ENCODE peak calls at places on chromosomes 6 and 20, in ten cellular contexts. N, V, O, U, E, I, W, Y, Q and S are unnamed samples.
A peak's percentile ranks its signal among the peaks of the same experiment; 100 is the strongest.

GRCh38 chr20:51128198-51128597 is 105.3 kb upstream of the KCNG1 start:
- DNase-seq in N (no peak), V (no peak), O (no peak), U (no peak), E (no peak), I (no peak), W (no peak), Y (peak; percentile 57), Q (no peak), S (no peak)

GRCh38 chr6:126293891-126294524 is 45.9 kb upstream of the CENPW start:
- DNase-seq in N (no peak), V (no peak), O (no peak), U (no peak), E (no peak), I (no peak), W (no peak), Y (no peak), Q (no peak), S (no peak)

GRCh38 chr6:135073757-135074393 is 19.3 kb upstream of the HBS1L start:
- DNase-seq in N (no peak), V (no peak), O (no peak), U (no peak), E (no peak), I (no peak), W (no peak), Y (no peak), Q (no peak), S (no peak)

GRCh38 chr6:130893277-130893676 is 66.1 kb downstream of the SMLR1 start:
- DNase-seq in N (no peak), V (no peak), O (no peak), U (no peak), E (no peak), I (no peak), W (no peak), Y (no peak), Q (no peak), S (no peak)

GRCh38 chr6:1554881-1555569 is 54.7 kb upstream of the FOXC1 start:
- DNase-seq in N (no peak), V (peak; percentile 68), O (peak; percentile 89), U (no peak), E (peak; percentile 92), I (peak; percentile 88), W (peak; percentile 95), Y (peak; percentile 76), Q (peak; percentile 54), S (peak; percentile 84)

GRCh38 chr6:128464790-128465189 is 55.6 kb downstream of the PTPRK start:
- DNase-seq in N (no peak), V (no peak), O (no peak), U (no peak), E (no peak), I (no peak), W (no peak), Y (peak; percentile 17), Q (no peak), S (no peak)

GRCh38 chr20:32052090-32052791 is at the start of gene HCK:
- DNase-seq in N (no peak), V (no peak), O (no peak), U (no peak), E (no peak), I (peak; percentile 90), W (peak; percentile 72), Y (no peak), Q (no peak), S (no peak)

GRCh38 chr20:24572140-24572539 is 102.7 kb downstream of the SYNDIG1 start:
- DNase-seq in N (no peak), V (no peak), O (no peak), U (no peak), E (no peak), I (no peak), W (peak; percentile 64), Y (no peak), Q (no peak), S (no peak)

GRCh38 chr20:8132632-8133587 is 844 bp downstream of the PLCB1 start:
- DNase-seq in N (no peak), V (peak; percentile 24), O (no peak), U (no peak), E (peak; percentile 67), I (peak; percentile 72), W (peak; percentile 77), Y (peak; percentile 51), Q (no peak), S (peak; percentile 89)

GRCh38 chr6:70673601-70674000 is 5.9 kb downstream of the SMAP1 start:
- DNase-seq in N (no peak), V (no peak), O (no peak), U (no peak), E (no peak), I (no peak), W (no peak), Y (peak; percentile 43), Q (no peak), S (no peak)

GRCh38 chr20:20031790-20032189 is 14.6 kb downstream of the NAA20 start:
- DNase-seq in N (no peak), V (no peak), O (no peak), U (no peak), E (no peak), I (no peak), W (no peak), Y (no peak), Q (no peak), S (no peak)

GRCh38 chr6:166929534-166930189 is 26.7 kb downstream of the RNASET2 start:
- DNase-seq in N (no peak), V (no peak), O (no peak), U (no peak), E (no peak), I (no peak), W (no peak), Y (no peak), Q (no peak), S (no peak)

GRCh38 chr6:2396292-2396691 is 150.9 kb upstream of the GMDS start:
- DNase-seq in N (no peak), V (no peak), O (no peak), U (no peak), E (no peak), I (no peak), W (no peak), Y (no peak), Q (no peak), S (no peak)

GRCh38 chr20:63745961-63746765 is 6.6 kb downstream of the SLC2A4RG start:
- DNase-seq in N (no peak), V (no peak), O (no peak), U (no peak), E (no peak), I (no peak), W (peak; percentile 71), Y (no peak), Q (no peak), S (peak; percentile 70)

GRCh38 chr6:47534063-47534462 is 56.5 kb downstream of the CD2AP start:
- DNase-seq in N (no peak), V (no peak), O (no peak), U (no peak), E (no peak), I (no peak), W (no peak), Y (no peak), Q (no peak), S (no peak)

GRCh38 chr20:62942456-62942855 is 4.5 kb downstream of the GID8 start:
- DNase-seq in N (no peak), V (no peak), O (no peak), U (no peak), E (no peak), I (peak; percentile 67), W (peak; percentile 37), Y (no peak), Q (no peak), S (no peak)

GRCh38 chr6:56793938-56794337 is 151.2 kb upstream of the DST start:
- DNase-seq in N (no peak), V (no peak), O (no peak), U (no peak), E (no peak), I (no peak), W (no peak), Y (no peak), Q (no peak), S (no peak)

GRCh38 chr6:151240861-151241642 is 1.3 kb downstream of the AKAP12 start:
- DNase-seq in N (peak; percentile 74), V (peak; percentile 29), O (peak; percentile 61), U (peak; percentile 27), E (no peak), I (peak; percentile 73), W (peak; percentile 82), Y (peak; percentile 87), Q (no peak), S (peak; percentile 86)

GRCh38 chr6:30556714-30556963 is 350 bp upstream of the GNL1 start:
- DNase-seq in N (no peak), V (peak; percentile 92), O (peak; percentile 91), U (no peak), E (peak; percentile 94), I (no peak), W (peak; percentile 96), Y (peak; percentile 91), Q (peak; percentile 66), S (peak; percentile 95)

GRCh38 chr20:53028337-53029007 is 56.3 kb downstream of the TSHZ2 start:
- DNase-seq in N (no peak), V (no peak), O (no peak), U (no peak), E (no peak), I (no peak), W (no peak), Y (no peak), Q (peak; percentile 11), S (no peak)